ENCODE peak calls at places on chromosomes 6 and 20, in seven cellular contexts. B, P, O, L, Z, M and W are unnamed samples.

GRCh38 chr6:3176562-3177355 is 19.4 kb upstream of the TUBB2A start:
- DNase-seq in Z (no peak), P (no peak), L (no peak), B (peak; percentile 78), M (peak; percentile 98), O (no peak), W (no peak)

GRCh38 chr6:133242761-133243590 is 1.8 kb downstream of the EYA4 start:
- DNase-seq in L (no peak), O (no peak), Z (no peak), B (no peak), P (no peak), M (peak; percentile 26), W (peak; percentile 26)

GRCh38 chr20:4171538-4172116 is 156.3 kb upstream of the RNF24 start:
- DNase-seq in L (no peak), O (no peak), Z (no peak), M (peak; percentile 21), P (no peak), B (peak; percentile 30), W (peak; percentile 77)

GRCh38 chr6:168967556-168967955 is 286.1 kb downstream of the THBS2 start:
- DNase-seq in M (no peak), O (no peak), Z (no peak), L (no peak), P (no peak), B (peak; percentile 44), W (no peak)

GRCh38 chr6:84618046-84618752 is 146.2 kb downstream of the TBX18 start:
- DNase-seq in Z (no peak), B (peak; percentile 88), M (peak; percentile 90), L (no peak), P (peak; percentile 86), O (no peak), W (no peak)

GRCh38 chr6:24932832-24933231 is 2.9 kb downstream of the RIPOR2 start:
- DNase-seq in B (no peak), M (no peak), Z (no peak), L (no peak), O (no peak), P (no peak), W (no peak)

GRCh38 chr6:125584468-125584939 is 164.9 kb upstream of the HEY2 start:
- DNase-seq in P (no peak), O (no peak), M (peak; percentile 1), Z (no peak), B (peak; percentile 71), L (peak; percentile 62), W (peak; percentile 64)

GRCh38 chr6:116535109-116535508 is 10.4 kb downstream of the TRAPPC3L start:
- DNase-seq in B (no peak), O (no peak), L (no peak), Z (no peak), P (no peak), M (peak; percentile 31), W (no peak)

GRCh38 chr6:6915813-6916547 is 191.8 kb upstream of the RREB1 start:
- DNase-seq in P (no peak), L (peak; percentile 73), O (no peak), M (peak; percentile 22), B (peak; percentile 66), Z (peak; percentile 53), W (no peak)
- H3K4me3 ChIP-seq in P (peak overlapping the region; percentile 7), L (peak overlapping the region; percentile 33), O (no peak overlapping the region), M (peak overlapping the region; percentile 5), B (peak overlapping the region; percentile 78), Z (peak overlapping the region; percentile 33), W (no peak overlapping the region)

GRCh38 chr6:31834704-31835375 is 7.3 kb downstream of the HSPA1B start:
- DNase-seq in O (peak; percentile 80), L (peak; percentile 88), B (peak; percentile 78), P (no peak), Z (peak; percentile 66), M (no peak), W (peak; percentile 87)

GRCh38 chr6:31836036-31836675 is 8.6 kb downstream of the HSPA1B start:
- DNase-seq in L (no peak), M (peak; percentile 13), B (no peak), Z (no peak), P (no peak), O (no peak), W (no peak)

GRCh38 chr6:31838968-31839367 is 11.4 kb downstream of the HSPA1B start:
- DNase-seq in Z (no peak), P (no peak), O (no peak), M (no peak), B (no peak), L (no peak), W (no peak)

GRCh38 chr6:31837612-31838553 is 10.3 kb downstream of the HSPA1B start:
- DNase-seq in Z (no peak), O (no peak), P (no peak), B (no peak), M (no peak), L (no peak), W (no peak)

GRCh38 chr6:31836676-31837611 is 9.4 kb downstream of the HSPA1B start:
- DNase-seq in Z (no peak), O (peak; percentile 24), M (peak; percentile 67), B (peak; percentile 76), L (no peak), P (no peak), W (no peak)
- H3K27me3 ChIP-seq in Z (no peaks in the 10 kb centered on the region), O (no peaks in the 10 kb centered on the region), M (no peaks in the 10 kb centered on the region), B (no peaks in the 10 kb centered on the region), L (no peaks in the 10 kb centered on the region), P (no peaks in the 10 kb centered on the region), W (no peaks in the 10 kb centered on the region)

DNA sequence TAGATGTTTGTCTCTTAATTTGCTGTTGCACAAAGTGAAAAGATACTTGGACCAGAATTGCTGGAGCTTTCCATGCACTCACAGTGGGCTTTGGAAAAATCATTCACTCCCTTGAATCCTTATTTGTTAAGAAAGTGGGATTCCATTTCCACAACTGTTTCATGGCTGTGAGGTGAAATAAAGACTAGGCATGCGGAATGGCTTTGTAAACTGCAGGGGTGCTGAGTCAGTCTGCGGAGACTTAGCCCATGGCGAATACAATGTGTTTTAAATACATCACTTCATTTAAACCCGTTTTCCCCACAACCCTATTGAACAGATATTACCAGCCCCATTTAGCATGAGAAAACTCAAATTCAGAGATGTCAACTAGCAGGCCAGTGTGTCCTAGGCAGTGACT is 36.7 kb upstream of the CLDN20 start:
- DNase-seq in Z (no peak), L (no peak), B (no peak), M (no peak), O (no peak), P (no peak), W (no peak)
- H3K4me3 ChIP-seq in Z (no peak overlapping the region), L (no peak overlapping the region), B (no peak overlapping the region), M (no peak overlapping the region), O (no peak overlapping the region), P (no peak overlapping the region), W (no peak overlapping the region)

GRCh38 chr20:21707267-21707666 is 1.8 kb downstream of the PAX1 start:
- DNase-seq in P (no peak), B (no peak), Z (no peak), M (no peak), L (no peak), O (no peak), W (no peak)

GRCh38 chr20:21706345-21707195 is 1.1 kb downstream of the PAX1 start:
- DNase-seq in Z (no peak), P (no peak), O (no peak), L (no peak), M (no peak), B (no peak), W (peak; percentile 62)

GRCh38 chr20:21704408-21705385 is 767 bp upstream of the PAX1 start:
- DNase-seq in B (no peak), Z (no peak), L (no peak), M (no peak), P (no peak), O (no peak), W (peak; percentile 64)

GRCh38 chr20:21703740-21704407 is 1.6 kb upstream of the PAX1 start:
- DNase-seq in Z (no peak), B (no peak), M (no peak), P (no peak), O (no peak), L (no peak), W (peak; percentile 37)

DNA sequence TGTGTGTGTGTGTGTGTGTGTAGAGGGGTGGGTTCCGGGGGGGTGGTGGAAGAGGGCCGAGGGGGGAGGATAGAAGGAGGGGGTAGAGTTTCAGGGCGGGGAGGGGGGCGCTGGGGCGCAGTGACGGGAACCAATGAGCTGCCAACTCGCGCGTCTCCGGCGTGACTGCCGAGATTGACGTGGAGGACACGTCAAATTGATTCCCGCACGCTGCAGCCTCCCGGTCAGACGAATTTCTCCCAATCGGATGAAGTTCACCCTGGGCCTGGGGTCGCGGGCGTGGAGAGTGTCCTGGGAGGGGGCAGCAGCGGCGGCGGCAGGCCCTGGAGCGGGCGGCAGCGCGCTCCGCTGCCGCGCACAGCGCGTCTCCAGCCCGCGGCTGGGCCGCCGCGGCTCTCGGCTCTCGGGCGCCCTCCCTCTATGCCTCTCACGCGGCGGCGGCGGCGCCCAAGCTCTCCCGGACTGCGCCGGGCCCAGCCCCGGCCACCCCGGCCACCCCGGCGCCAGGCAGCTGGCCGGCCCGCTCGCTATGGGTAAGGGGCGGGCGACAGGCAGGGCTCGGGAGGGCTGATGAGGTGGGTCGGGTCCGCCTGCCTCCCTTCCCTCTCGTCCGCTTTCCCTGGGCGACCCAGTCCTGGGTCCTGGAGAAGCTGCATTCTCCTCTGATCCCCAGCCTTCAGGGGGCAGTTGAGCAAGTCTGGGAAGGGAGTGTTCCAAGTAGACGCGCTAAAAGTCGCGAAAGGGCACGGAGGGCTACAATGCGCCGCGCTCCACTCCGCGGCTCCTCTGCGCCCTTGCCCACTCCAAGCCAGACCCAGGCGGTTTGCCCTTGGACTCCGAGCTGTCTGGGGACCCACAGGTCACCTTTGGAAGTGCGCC is at the start of gene PAX1:
- DNase-seq in P (no peak), M (no peak), Z (no peak), L (no peak), B (no peak), O (no peak), W (peak; percentile 83)
- H3K27me3 ChIP-seq in P (peaks cover 14% of the 10 kb centered on the region), M (peaks cover 67% of the 10 kb centered on the region), Z (no peaks in the 10 kb centered on the region), L (peaks cover 92% of the 10 kb centered on the region), B (peaks cover 78% of the 10 kb centered on the region), O (peaks cover 22% of the 10 kb centered on the region), W (peaks cover 100% of the 10 kb centered on the region)